ENCODE peak calls at places on chromosomes 1 and 21, in eight cellular contexts. E is HCT116, H is vagina, A is lower lobe of right lung, K is stomach, Q is IMR-90, W is cardiac muscle cell, P is left ventricle myocardium inferior. Y is an unnamed sample.

GRCh38 chr1:202215472-202216130 is 22.0 kb downstream of the LGR6 start:
- DNase-seq in E (no peak), H (no peak), A (no peak), K (no peak), Q (no peak), W (no peak), P (no peak), Y (no peak)

GRCh38 chr1:228003461-228004330 is 3.1 kb upstream of the WNT3A start:
- DNase-seq in E (no peak), H (no peak), A (no peak), K (peak), Q (no peak), W (no peak), P (no peak), Y (no peak)

GRCh38 chr1:154463512-154463990 is 38.5 kb upstream of the TDRD10 start:
- DNase-seq in E (no peak), H (no peak), A (no peak), K (no peak), Q (no peak), W (no peak), P (no peak), Y (no peak)

GRCh38 chr1:199954701-199955100 is 72.8 kb upstream of the NR5A2 start:
- DNase-seq in E (no peak), H (no peak), A (no peak), K (no peak), Q (no peak), W (no peak), P (no peak), Y (no peak)

GRCh38 chr1:178784131-178784536 is 59.1 kb downstream of the RALGPS2 start:
- DNase-seq in E (no peak), H (no peak), A (no peak), K (no peak), Q (no peak), W (no peak), P (no peak), Y (no peak)

GRCh38 chr1:158924677-158925076 is 6.7 kb upstream of the PYHIN1 start:
- DNase-seq in E (no peak), H (no peak), A (no peak), K (no peak), Q (no peak), W (no peak), P (no peak), Y (no peak)

GRCh38 chr1:34320081-34320480 is 143.4 kb downstream of the C1orf94 start:
- DNase-seq in E (no peak), H (no peak), A (no peak), K (no peak), Q (no peak), W (no peak), P (no peak), Y (no peak)

GRCh38 chr21:46457801-46458314 is 833 bp upstream of the DIP2A start:
- DNase-seq in E (peak), H (no peak), A (peak), K (peak), Q (peak), W (peak), P (peak), Y (no peak)

GRCh38 chr1:33338495-33339211 is 17.8 kb upstream of the A3GALT2 start:
- DNase-seq in E (no peak), H (peak), A (peak), K (peak), Q (peak), W (peak), P (peak), Y (no peak)

GRCh38 chr21:42835211-42835610 is 44.1 kb downstream of the WDR4 start:
- DNase-seq in E (no peak), H (no peak), A (no peak), K (peak), Q (no peak), W (no peak), P (no peak), Y (no peak)

GRCh38 chr1:228778946-228779345 is 43.7 kb downstream of the RHOU start:
- DNase-seq in E (no peak), H (no peak), A (no peak), K (no peak), Q (no peak), W (no peak), P (no peak), Y (no peak)

GRCh38 chr21:14985306-14985705 is 79.5 kb downstream of the NRIP1 start:
- DNase-seq in E (no peak), H (no peak), A (no peak), K (no peak), Q (no peak), W (no peak), P (no peak), Y (no peak)

DNA sequence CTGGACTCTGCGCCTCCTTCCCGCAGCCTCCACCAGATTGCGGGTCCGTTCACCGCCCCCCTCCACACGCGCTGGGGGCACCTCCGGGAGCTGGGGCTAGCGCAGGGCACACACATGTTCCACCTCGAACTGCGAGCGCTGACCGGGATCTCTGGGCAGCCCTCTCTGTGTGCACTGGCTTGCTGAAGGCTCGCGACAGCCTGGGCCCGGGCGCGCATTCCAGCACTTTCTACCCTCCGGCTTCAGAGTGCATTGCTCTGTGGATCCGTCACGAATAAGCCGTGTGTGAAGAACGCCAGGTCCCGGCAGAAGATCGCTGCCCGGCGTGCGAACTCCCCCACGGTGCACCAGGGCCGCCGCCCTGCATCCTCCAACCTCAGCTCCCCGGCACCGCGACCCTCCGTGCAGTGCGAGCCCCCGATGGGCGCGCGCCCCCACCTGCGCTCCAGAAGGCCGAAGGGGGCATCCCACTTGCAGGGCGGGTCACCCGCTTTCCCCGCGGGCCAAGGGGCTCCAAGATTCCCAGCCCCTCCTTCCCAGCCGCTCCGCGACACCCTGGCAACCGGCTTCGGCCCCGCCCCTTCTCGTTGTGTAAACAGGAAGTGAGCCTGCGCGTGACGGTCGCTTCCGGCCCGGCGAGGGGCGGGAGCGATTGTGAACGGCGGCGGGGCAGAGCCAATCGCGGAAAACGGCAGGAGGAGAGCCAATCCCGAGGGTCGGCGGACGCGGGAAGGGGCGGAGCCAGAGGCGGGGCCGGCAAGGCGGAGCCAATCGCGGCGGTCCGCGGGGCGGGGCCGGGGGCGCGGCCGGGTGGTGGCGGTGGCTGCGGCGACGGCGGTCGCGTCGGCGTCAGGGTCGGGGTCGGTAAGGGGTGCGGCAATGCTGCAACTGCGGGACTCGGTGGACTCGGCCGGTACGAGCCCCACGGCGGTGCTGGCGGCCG is at the start of gene TPRG1L:
- DNase-seq in E (peak), H (peak), A (peak), K (peak), Q (peak), W (peak), P (peak), Y (peak)
- H3K27ac ChIP-seq in E (peak), H (peak), A (peak), K (peak), Q (peak), W (peak), P (peak), Y (no peak)

DNA sequence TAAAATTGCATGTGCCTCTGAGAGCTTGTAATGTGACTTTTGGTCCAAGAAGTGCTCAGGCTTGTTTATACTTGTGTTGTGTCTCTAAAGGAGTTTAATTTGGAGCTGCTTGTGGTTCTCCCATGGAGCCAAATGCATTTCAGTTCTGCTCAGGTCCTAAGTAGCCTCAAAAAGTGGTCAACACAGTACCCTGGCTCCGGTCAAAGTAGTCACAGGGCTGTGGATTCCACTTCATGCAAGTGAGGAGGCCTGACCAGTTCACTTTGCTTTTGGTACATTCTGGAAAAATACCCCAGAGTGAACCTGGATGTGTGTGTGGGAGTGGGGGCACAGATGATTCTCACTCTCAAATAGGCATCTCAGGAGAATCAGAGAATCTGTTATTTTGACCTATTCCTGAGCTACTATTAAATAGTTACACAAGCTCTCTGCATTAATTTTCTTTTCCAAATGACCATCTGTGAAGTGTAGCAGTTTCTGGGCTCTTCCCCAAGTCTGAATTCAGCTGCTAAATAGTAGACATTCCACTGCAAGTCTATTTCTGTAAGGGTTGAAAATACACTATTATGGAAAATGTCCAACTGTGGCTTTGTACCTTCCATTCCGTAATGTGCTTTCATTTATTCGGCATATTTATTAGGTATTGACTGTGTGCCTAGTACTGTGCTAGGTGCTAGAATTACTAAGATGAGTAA is 31.7 kb upstream of the AGO1 start:
- DNase-seq in E (no peak), H (no peak), A (no peak), K (no peak), Q (peak), W (peak), P (no peak), Y (no peak)
- H3K27ac ChIP-seq in E (no peak), H (peak), A (peak), K (peak), Q (no peak), W (no peak), P (peak), Y (no peak)

GRCh38 chr1:28671254-28671780 is 2.7 kb downstream of the GMEB1 start:
- DNase-seq in E (no peak), H (no peak), A (no peak), K (no peak), Q (no peak), W (no peak), P (no peak), Y (no peak)

GRCh38 chr1:28663871-28664470 is 4.6 kb upstream of the GMEB1 start:
- DNase-seq in E (no peak), H (no peak), A (no peak), K (no peak), Q (no peak), W (no peak), P (no peak), Y (no peak)

GRCh38 chr1:28668956-28669719 is 554 bp downstream of the GMEB1 start:
- DNase-seq in E (peak), H (no peak), A (peak), K (peak), Q (peak), W (peak), P (peak), Y (peak)

GRCh38 chr1:28668191-28668955 is at the start of gene GMEB1:
- DNase-seq in E (peak), H (no peak), A (peak), K (peak), Q (peak), W (peak), P (peak), Y (peak)

GRCh38 chr1:28666806-28667205 is 1.8 kb upstream of the GMEB1 start:
- DNase-seq in E (no peak), H (no peak), A (no peak), K (no peak), Q (no peak), W (no peak), P (no peak), Y (no peak)
- H3K27ac ChIP-seq in E (no peak), H (no peak), A (no peak), K (no peak), Q (no peak), W (no peak), P (no peak), Y (no peak)

GRCh38 chr1:207319207-207319606 is 2.3 kb upstream of the CD55 start:
- DNase-seq in E (no peak), H (no peak), A (no peak), K (no peak), Q (no peak), W (no peak), P (no peak), Y (no peak)

GRCh38 chr1:207316141-207316540 is 5.3 kb upstream of the CD55 start:
- DNase-seq in E (no peak), H (no peak), A (peak), K (peak), Q (no peak), W (no peak), P (no peak), Y (no peak)

GRCh38 chr1:207317561-207317960 is 3.9 kb upstream of the CD55 start:
- DNase-seq in E (no peak), H (no peak), A (no peak), K (no peak), Q (no peak), W (no peak), P (no peak), Y (no peak)

GRCh38 chr1:207316622-207317510 is 4.6 kb upstream of the CD55 start:
- DNase-seq in E (peak), H (no peak), A (no peak), K (peak), Q (peak), W (peak), P (no peak), Y (no peak)

GRCh38 chr1:207318072-207318619 is 3.3 kb upstream of the CD55 start:
- DNase-seq in E (no peak), H (no peak), A (no peak), K (no peak), Q (no peak), W (no peak), P (no peak), Y (no peak)
- H3K27ac ChIP-seq in E (no peak), H (no peak), A (peak), K (peak), Q (no peak), W (no peak), P (peak), Y (no peak)

DNA sequence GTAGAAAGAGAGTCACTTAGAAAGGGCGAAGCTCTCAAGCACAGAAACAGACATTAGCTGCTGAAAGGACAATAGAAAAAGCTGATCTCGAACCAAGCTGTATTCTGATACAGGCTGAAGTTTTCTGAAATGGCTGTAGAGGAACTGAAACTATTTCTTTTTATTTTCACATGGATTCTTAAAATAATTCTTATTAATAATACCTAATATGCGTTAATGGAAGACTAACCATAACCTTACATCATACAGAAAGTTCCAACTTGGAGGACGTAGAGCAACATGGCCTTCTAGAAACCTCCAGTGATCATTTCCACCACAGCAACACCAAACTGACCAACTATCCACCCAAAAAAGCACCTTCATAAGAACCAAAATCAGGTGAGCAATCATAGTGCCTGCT is 52.8 kb upstream of the ACADM start:
- DNase-seq in E (no peak), H (no peak), A (no peak), K (no peak), Q (no peak), W (no peak), P (no peak), Y (no peak)
- H3K27ac ChIP-seq in E (no peak), H (no peak), A (no peak), K (no peak), Q (no peak), W (no peak), P (no peak), Y (no peak)

GRCh38 chr1:8430476-8430875 is 112.6 kb downstream of the SLC45A1 start:
- DNase-seq in E (no peak), H (no peak), A (no peak), K (no peak), Q (no peak), W (no peak), P (no peak), Y (no peak)
- H3K27ac ChIP-seq in E (no peak), H (no peak), A (peak), K (peak), Q (no peak), W (no peak), P (no peak), Y (no peak)

GRCh38 chr1:68204965-68205630 is 27.2 kb downstream of the WLS start:
- DNase-seq in E (no peak), H (no peak), A (no peak), K (no peak), Q (no peak), W (no peak), P (no peak), Y (no peak)
- H3K27ac ChIP-seq in E (no peak), H (no peak), A (peak), K (peak), Q (no peak), W (peak), P (peak), Y (no peak)